ENCODE peak calls at places on chromosomes 7 and 10, in ten cellular contexts. A is stimulated activated CD4-positive, alpha-beta T cell treated with anti-CD3 and anti-CD28 coated beads, Interleukin-1b, Interleukin-23, amount 100 ng/mL, for 1 hour; R is Calu3; X is NCI-H345; D is progenitor cell of endocrine pancreas; H is PC-9; F is astrocyte of the spinal cord; S is gastrocnemius medialis; E is activated T-cell treated with anti-CD3 and anti-CD28 coated beads for 1 hour; P is AG20443. L is an unnamed sample.

GRCh38 chr7:90574136-90574819 is 21.8 kb upstream of the CDK14 start:
- DNase-seq in A (no peak), R (no peak), X (no peak), D (no peak), H (no peak), F (no peak), S (no peak), E (no peak), P (no peak), L (no peak)

GRCh38 chr10:18097524-18097923 is 42.7 kb upstream of the CACNB2 start:
- DNase-seq in A (no peak), R (no peak), X (no peak), D (no peak), H (no peak), F (peak; percentile 20), S (no peak), E (no peak), P (no peak), L (no peak)

GRCh38 chr7:32223721-32224120 is 153.5 kb upstream of the PDE1C start:
- DNase-seq in A (no peak), R (no peak), X (no peak), D (no peak), H (no peak), F (no peak), S (no peak), E (no peak), P (no peak), L (peak; percentile 19)

GRCh38 chr7:103150192-103150591 is 1.3 kb upstream of the NAPEPLD start:
- DNase-seq in A (no peak), R (no peak), X (no peak), D (no peak), H (peak; percentile 76), F (no peak), S (no peak), E (no peak), P (no peak), L (no peak)

GRCh38 chr10:86648706-86649426 is 5.5 kb upstream of the OPN4 start:
- DNase-seq in A (no peak), R (no peak), X (no peak), D (no peak), H (peak; percentile 87), F (peak; percentile 48), S (no peak), E (no peak), P (peak; percentile 93), L (no peak)

GRCh38 chr10:131312261-131312801 is 810 bp upstream of the TCERG1L start:
- DNase-seq in A (no peak), R (no peak), X (peak; percentile 70), D (peak; percentile 67), H (no peak), F (no peak), S (no peak), E (no peak), P (no peak), L (peak; percentile 64)

GRCh38 chr7:25455649-25456251 is 227.5 kb upstream of the NPVF start:
- DNase-seq in A (no peak), R (no peak), X (no peak), D (no peak), H (no peak), F (no peak), S (no peak), E (no peak), P (no peak), L (no peak)

GRCh38 chr7:108517951-108518350 is 8.0 kb downstream of the PNPLA8 start:
- DNase-seq in A (no peak), R (no peak), X (no peak), D (no peak), H (no peak), F (no peak), S (no peak), E (no peak), P (no peak), L (no peak)

GRCh38 chr7:90178592-90179279 is 24.5 kb downstream of the STEAP1 start:
- DNase-seq in A (no peak), R (no peak), X (no peak), D (no peak), H (peak; percentile 87), F (peak; percentile 78), S (no peak), E (no peak), P (peak; percentile 56), L (no peak)

GRCh38 chr7:50667789-50668226 is 102.6 kb upstream of the DDC start:
- DNase-seq in A (no peak), R (no peak), X (no peak), D (no peak), H (no peak), F (no peak), S (peak; percentile 85), E (no peak), P (peak; percentile 34), L (no peak)

GRCh38 chr10:70601775-70602174 is 766 bp downstream of the PRF1 start:
- DNase-seq in A (no peak), R (no peak), X (no peak), D (no peak), H (no peak), F (no peak), S (no peak), E (no peak), P (no peak), L (no peak)

GRCh38 chr7:90759752-90760151 is 163.6 kb downstream of the CDK14 start:
- DNase-seq in A (no peak), R (no peak), X (no peak), D (no peak), H (no peak), F (no peak), S (no peak), E (no peak), P (no peak), L (no peak)

GRCh38 chr10:35784751-35785150 is 142.7 kb upstream of the FZD8 start:
- DNase-seq in A (no peak), R (no peak), X (no peak), D (no peak), H (no peak), F (no peak), S (no peak), E (no peak), P (no peak), L (no peak)

GRCh38 chr10:87771871-87772500 is 46.0 kb downstream of the ATAD1 start:
- DNase-seq in A (no peak), R (no peak), X (peak; percentile 1), D (no peak), H (no peak), F (peak; percentile 42), S (no peak), E (no peak), P (peak; percentile 24), L (no peak)

GRCh38 chr10:28254290-28254985 is 48.4 kb downstream of the MPP7 start:
- DNase-seq in A (no peak), R (no peak), X (no peak), D (no peak), H (no peak), F (peak; percentile 62), S (no peak), E (no peak), P (peak; percentile 60), L (no peak)

GRCh38 chr7:12771378-12771877 is 84.0 kb downstream of the ARL4A start:
- DNase-seq in A (no peak), R (peak; percentile 35), X (peak; percentile 47), D (no peak), H (no peak), F (peak; percentile 71), S (peak; percentile 5), E (no peak), P (peak; percentile 36), L (no peak)

GRCh38 chr7:55250313-55250712 is 114.8 kb upstream of the LANCL2 start:
- DNase-seq in A (no peak), R (peak; percentile 73), X (peak; percentile 10), D (no peak), H (no peak), F (no peak), S (no peak), E (no peak), P (no peak), L (peak; percentile 76)